ENCODE peak calls at places on chromosomes 13 and 19, in six cellular contexts. One of them, this sample, is unnamed. For H3K79me2, the result is how much of the 10 kb centered on the place peaks cover.

GRCh38 chr13:98752942-98753290 is 444 bp upstream of the SLC15A1 start:
- DNase-seq in HCT116: no peak
- DNase-seq in HepG2: no peak
- DNase-seq in SK-N-SH: no peak
- DNase-seq in K562: no peak
- DNase-seq in GM12878: no peak
- DNase-seq in this sample: no peak

GRCh38 chr13:111187879-111188643 is 73.0 kb downstream of the ARHGEF7 start:
- DNase-seq in HCT116: no peak
- DNase-seq in HepG2: no peak
- DNase-seq in SK-N-SH: no peak
- DNase-seq in K562: no peak
- DNase-seq in GM12878: no peak
- DNase-seq in this sample: no peak

GRCh38 chr19:28609944-28610343 is 603.0 kb downstream of the UQCRFS1 start:
- DNase-seq in HCT116: no peak
- DNase-seq in HepG2: no peak
- DNase-seq in SK-N-SH: no peak
- DNase-seq in K562: no peak
- DNase-seq in GM12878: no peak
- DNase-seq in this sample: no peak

GRCh38 chr13:49374585-49375290 is 69.1 kb downstream of the CAB39L start:
- DNase-seq in HCT116: no peak
- DNase-seq in HepG2: no peak
- DNase-seq in SK-N-SH: no peak
- DNase-seq in K562: peak
- DNase-seq in GM12878: no peak
- DNase-seq in this sample: no peak

GRCh38 chr19:7869453-7869909 is 4.7 kb downstream of the PRR36 start:
- DNase-seq in HCT116: no peak
- DNase-seq in HepG2: peak
- DNase-seq in SK-N-SH: peak
- DNase-seq in K562: peak
- DNase-seq in GM12878: no peak
- DNase-seq in this sample: peak

GRCh38 chr19:35247526-35248309 is 1.1 kb upstream of the LSR start:
- DNase-seq in HCT116: peak
- DNase-seq in HepG2: peak
- DNase-seq in SK-N-SH: no peak
- DNase-seq in K562: peak
- DNase-seq in GM12878: peak
- DNase-seq in this sample: peak

GRCh38 chr19:19268453-19269385 is 4.4 kb downstream of the TM6SF2 start:
- DNase-seq in HCT116: no peak
- DNase-seq in HepG2: no peak
- DNase-seq in SK-N-SH: no peak
- DNase-seq in K562: no peak
- DNase-seq in GM12878: no peak
- DNase-seq in this sample: no peak

GRCh38 chr13:70792121-70792520 is 683.9 kb upstream of the KLHL1 start:
- DNase-seq in HCT116: no peak
- DNase-seq in HepG2: peak
- DNase-seq in SK-N-SH: no peak
- DNase-seq in K562: no peak
- DNase-seq in GM12878: no peak
- DNase-seq in this sample: peak

GRCh38 chr13:34347784-34348573 is 530.0 kb downstream of the RFC3 start:
- DNase-seq in HCT116: no peak
- DNase-seq in HepG2: peak
- DNase-seq in SK-N-SH: no peak
- DNase-seq in K562: no peak
- DNase-seq in GM12878: no peak
- DNase-seq in this sample: peak

GRCh38 chr19:6269101-6269886 is 10.5 kb downstream of the MLLT1 start:
- DNase-seq in HCT116: no peak
- DNase-seq in HepG2: no peak
- DNase-seq in SK-N-SH: no peak
- DNase-seq in K562: no peak
- DNase-seq in GM12878: no peak
- DNase-seq in this sample: no peak

GRCh38 chr19:768424-768823 is 17.5 kb downstream of the MISP start:
- DNase-seq in HCT116: no peak
- DNase-seq in HepG2: no peak
- DNase-seq in SK-N-SH: no peak
- DNase-seq in K562: no peak
- DNase-seq in GM12878: no peak
- DNase-seq in this sample: no peak

GRCh38 chr13:83298636-83299035 is 583.6 kb downstream of the SLITRK1 start:
- DNase-seq in HCT116: no peak
- DNase-seq in HepG2: no peak
- DNase-seq in SK-N-SH: no peak
- DNase-seq in K562: no peak
- DNase-seq in GM12878: no peak
- DNase-seq in this sample: no peak

GRCh38 chr13:83295684-83296083 is 586.6 kb downstream of the SLITRK1 start:
- DNase-seq in HCT116: no peak
- DNase-seq in HepG2: no peak
- DNase-seq in SK-N-SH: no peak
- DNase-seq in K562: no peak
- DNase-seq in GM12878: no peak
- DNase-seq in this sample: no peak

GRCh38 chr13:83297591-83298305 is 584.5 kb downstream of the SLITRK1 start:
- DNase-seq in HCT116: no peak
- DNase-seq in HepG2: no peak
- DNase-seq in SK-N-SH: no peak
- DNase-seq in K562: no peak
- DNase-seq in GM12878: no peak
- DNase-seq in this sample: no peak
- TF ChIP-seq REST in HCT116: no peak
- TF ChIP-seq REST in HepG2: no peak
- TF ChIP-seq REST in SK-N-SH: no peak
- TF ChIP-seq REST in K562: no peak
- TF ChIP-seq REST in GM12878: no peak
- TF ChIP-seq REST in this sample: no peak

GRCh38 chr13:29801102-29801501 is 49.3 kb downstream of the UBL3 start:
- DNase-seq in HCT116: no peak
- DNase-seq in HepG2: no peak
- DNase-seq in SK-N-SH: no peak
- DNase-seq in K562: no peak
- DNase-seq in GM12878: no peak
- DNase-seq in this sample: no peak
- H3K79me2 ChIP-seq in HCT116: under half
- H3K79me2 ChIP-seq in HepG2: under half
- H3K79me2 ChIP-seq in SK-N-SH: under half
- H3K79me2 ChIP-seq in K562: under half
- H3K79me2 ChIP-seq in GM12878: under half
- H3K79me2 ChIP-seq in this sample: half or more

DNA sequence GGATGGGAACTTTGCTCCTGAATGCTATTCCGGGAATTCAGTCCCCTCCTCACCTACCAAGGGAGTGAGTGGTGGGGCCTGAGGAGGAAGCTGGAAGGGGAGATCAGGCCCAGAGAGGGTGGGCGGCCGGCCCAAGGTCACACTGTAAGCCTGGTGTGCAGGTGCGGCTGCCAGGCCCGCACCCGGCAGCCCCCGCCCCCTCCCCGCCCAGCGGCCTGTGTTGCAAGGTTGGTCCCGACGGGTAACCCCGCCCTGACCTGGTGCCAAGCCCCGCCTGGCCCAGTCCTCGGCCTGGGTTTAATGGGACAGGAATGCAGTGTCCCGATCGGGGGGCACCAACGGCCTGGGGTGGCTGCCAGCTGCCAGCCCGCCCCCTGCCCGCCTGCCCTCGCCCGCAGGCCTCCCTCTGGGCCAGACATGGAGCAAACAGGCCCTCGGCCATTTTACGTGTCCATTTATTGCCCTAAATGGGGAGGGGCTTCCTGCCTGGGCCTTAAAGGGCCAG is 5.5 kb downstream of the ZBTB7A start:
- DNase-seq in HCT116: no peak
- DNase-seq in HepG2: peak
- DNase-seq in SK-N-SH: no peak
- DNase-seq in K562: peak
- DNase-seq in GM12878: no peak
- DNase-seq in this sample: peak
- TF ChIP-seq REST in HCT116: no peak
- TF ChIP-seq REST in HepG2: no peak
- TF ChIP-seq REST in SK-N-SH: no peak
- TF ChIP-seq REST in K562: no peak
- TF ChIP-seq REST in GM12878: no peak
- TF ChIP-seq REST in this sample: no peak

DNA sequence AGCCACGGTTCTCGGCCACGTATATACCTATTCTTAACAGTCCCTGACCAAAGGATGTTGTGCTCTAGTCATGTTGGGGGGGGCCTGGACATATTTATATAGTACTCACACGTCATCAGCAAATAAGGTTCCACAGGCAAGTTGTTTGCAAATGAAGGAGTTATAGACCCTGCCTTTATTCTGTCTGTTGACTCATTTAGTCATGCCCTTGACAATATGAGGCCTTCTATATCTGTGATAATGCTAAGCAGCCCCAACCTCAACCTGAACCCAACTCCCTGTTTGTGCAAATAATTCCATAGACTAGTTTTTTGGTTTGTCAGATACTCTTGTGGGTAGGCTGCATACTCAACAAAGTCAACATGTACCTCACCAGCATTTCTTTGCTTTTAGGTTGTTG is 8.9 kb downstream of the ZNF586 start:
- DNase-seq in HCT116: no peak
- DNase-seq in HepG2: peak
- DNase-seq in SK-N-SH: no peak
- DNase-seq in K562: no peak
- DNase-seq in GM12878: no peak
- DNase-seq in this sample: no peak
- H3K79me2 ChIP-seq in HCT116: under half
- H3K79me2 ChIP-seq in HepG2: under half
- H3K79me2 ChIP-seq in SK-N-SH: under half
- H3K79me2 ChIP-seq in K562: under half
- H3K79me2 ChIP-seq in GM12878: under half
- H3K79me2 ChIP-seq in this sample: half or more